ENCODE peak calls at places on chromosomes 2 and 18, in five cellular contexts. A is endothelial cell of umbilical vein, G is fibroblast of lung, W is dermis microvascular lymphatic vessel endothelial cell, I is HFF-Myc. F is an unnamed sample.

GRCh38 chr2:9996321-9996720 is 44.8 kb downstream of the GRHL1 start:
- DNase-seq in A (no peak), G (no peak), W (no peak), I (no peak), F (no peak)

GRCh38 chr2:21055879-21056790 is 12.3 kb upstream of the APOB start:
- DNase-seq in A (no peak), G (no peak), W (no peak), I (no peak), F (no peak)

GRCh38 chr2:39665811-39666488 is at the start of gene TMEM178A:
- DNase-seq in A (no peak), G (peak; percentile 22), W (peak; percentile 7), I (no peak), F (no peak)

GRCh38 chr2:165113414-165113813 is 90.4 kb downstream of the SCN3A start:
- DNase-seq in A (no peak), G (peak; percentile 61), W (no peak), I (no peak), F (no peak)

GRCh38 chr2:101946372-101946771 is 45.4 kb upstream of the IL1R2 start:
- DNase-seq in A (no peak), G (no peak), W (no peak), I (no peak), F (no peak)

GRCh38 chr18:21980744-21981143 is 188.6 kb upstream of the GATA6 start:
- DNase-seq in A (no peak), G (no peak), W (no peak), I (no peak), F (no peak)

GRCh38 chr18:51342815-51343214 is 145.3 kb upstream of the MEX3C start:
- DNase-seq in A (no peak), G (peak; percentile 65), W (no peak), I (peak; percentile 10), F (no peak)

GRCh38 chr2:40041983-40042382 is 262.9 kb upstream of the THUMPD2 start:
- DNase-seq in A (no peak), G (peak; percentile 93), W (no peak), I (peak; percentile 73), F (no peak)

GRCh38 chr2:164388511-164388910 is 232.8 kb downstream of the GRB14 start:
- DNase-seq in A (peak; percentile 77), G (peak; percentile 96), W (peak; percentile 71), I (peak; percentile 44), F (no peak)

GRCh38 chr2:44429034-44429433 is 67.3 kb downstream of the CAMKMT start:
- DNase-seq in A (no peak), G (peak; percentile 23), W (no peak), I (no peak), F (no peak)

GRCh38 chr2:17059452-17059851 is 393.8 kb upstream of the CYRIA start:
- DNase-seq in A (no peak), G (peak; percentile 8), W (no peak), I (no peak), F (no peak)

GRCh38 chr2:10552871-10553245 is 104.7 kb upstream of the ODC1 start:
- DNase-seq in A (no peak), G (no peak), W (no peak), I (no peak), F (no peak)

GRCh38 chr2:191557841-191558240 is 120.1 kb upstream of the NABP1 start:
- DNase-seq in A (no peak), G (no peak), W (no peak), I (no peak), F (no peak)

GRCh38 chr18:76544511-76545350 is 49.7 kb upstream of the ZNF516 start:
- DNase-seq in A (no peak), G (no peak), W (no peak), I (no peak), F (no peak)

GRCh38 chr2:112318515-112318914 is 43.1 kb downstream of the ZC3H6 start:
- DNase-seq in A (no peak), G (no peak), W (no peak), I (no peak), F (no peak)